ENCODE peak calls at places on chromosomes 4 and X, in ten cellular contexts. L is activated naive CD4-positive, alpha-beta T cell; A is posterior vena cava; G is mammary epithelial cell; W is DMS 273 treated with DMSO at 0.1 percent for 48 hours; Q is stromal cell of bone marrow; C is neural crest cell; D is head of caudate nucleus; E is fibroblast of lung; T is EH. K is an unnamed sample.

GRCh38 chr4:153468587-153468986 is 2.4 kb downstream of the TMEM131L start:
- DNase-seq in L (no peak), A (no peak), G (no peak), W (no peak), Q (no peak), C (no peak), D (no peak), E (no peak), T (no peak), K (no peak)

GRCh38 chr4:65865489-65865888 is 195.2 kb upstream of the EPHA5 start:
- DNase-seq in L (no peak), A (no peak), G (peak), W (no peak), Q (no peak), C (peak), D (no peak), E (peak), T (peak), K (peak)

GRCh38 chrX:129086802-129087201 is 436.5 kb downstream of the SMARCA1 start:
- DNase-seq in L (no peak), A (no peak), G (no peak), W (no peak), Q (no peak), C (no peak), D (no peak), E (no peak), T (no peak), K (no peak)

GRCh38 chr4:121698119-121698732 is 1.4 kb upstream of the ANXA5 start:
- DNase-seq in L (no peak), A (no peak), G (no peak), W (no peak), Q (no peak), C (no peak), D (no peak), E (no peak), T (no peak), K (no peak)

GRCh38 chr4:182555997-182556418 is 312.8 kb downstream of the TENM3 start:
- DNase-seq in L (no peak), A (no peak), G (peak), W (no peak), Q (peak), C (no peak), D (no peak), E (peak), T (peak), K (no peak)

GRCh38 chrX:150348365-150348764 is 14.8 kb upstream of the MAMLD1 start:
- DNase-seq in L (no peak), A (peak), G (peak), W (no peak), Q (no peak), C (no peak), D (no peak), E (peak), T (peak), K (peak)

GRCh38 chrX:152988536-152989291 is 5.2 kb downstream of the PNMA5 start:
- DNase-seq in L (no peak), A (no peak), G (no peak), W (no peak), Q (no peak), C (no peak), D (no peak), E (no peak), T (no peak), K (no peak)

GRCh38 chr4:13910556-13910955 is 283.0 kb upstream of the BOD1L1 start:
- DNase-seq in L (no peak), A (no peak), G (no peak), W (no peak), Q (no peak), C (no peak), D (no peak), E (no peak), T (no peak), K (no peak)

GRCh38 chrX:1507511-1508463 is 29.2 kb downstream of the P2RY8 start:
- DNase-seq in L (no peak), A (no peak), G (peak), W (no peak), Q (no peak), C (no peak), D (no peak), E (no peak), T (no peak), K (no peak)

GRCh38 chrX:94676285-94676684 is 1002.3 kb downstream of the FAM133A start:
- DNase-seq in L (no peak), A (no peak), G (no peak), W (no peak), Q (no peak), C (no peak), D (no peak), E (no peak), T (no peak), K (no peak)

GRCh38 chr4:110487873-110488272 is 11.9 kb downstream of the ENPEP start:
- DNase-seq in L (no peak), A (no peak), G (no peak), W (no peak), Q (no peak), C (no peak), D (no peak), E (no peak), T (peak), K (no peak)

GRCh38 chr4:44160776-44161377 is 287.7 kb downstream of the KCTD8 start:
- DNase-seq in L (no peak), A (no peak), G (peak), W (no peak), Q (no peak), C (no peak), D (no peak), E (no peak), T (no peak), K (no peak)

GRCh38 chr4:48336471-48336870 is 4.9 kb upstream of the SLAIN2 start:
- DNase-seq in L (no peak), A (no peak), G (no peak), W (no peak), Q (no peak), C (no peak), D (no peak), E (no peak), T (peak), K (no peak)

GRCh38 chr4:38132140-38132673 is 172.0 kb downstream of the PTTG2 start:
- DNase-seq in L (peak), A (no peak), G (peak), W (no peak), Q (peak), C (no peak), D (no peak), E (peak), T (peak), K (no peak)